ENCODE peak calls at places on chromosomes 1 and 21, in eight cellular contexts. O is K562; I is heart right ventricle; H is foreskin keratinocyte; A is pancreas; U is CD8-positive, alpha-beta T cell; N is neural progenitor cell; M is mucosa of descending colon. J is an unnamed sample.

GRCh38 chr1:48115835-48116234 is 106.7 kb upstream of the SLC5A9 start:
- DNase-seq in N (no peak), O (no peak), I (no peak), A (no peak), H (no peak), U (no peak), M (no peak), J (no peak)

GRCh38 chr21:45383111-45383614 is 21.8 kb upstream of the COL18A1 start:
- DNase-seq in H (no peak), A (peak; percentile 10), I (no peak), U (no peak), M (no peak), N (no peak), O (peak; percentile 56), J (peak; percentile 9)

GRCh38 chr1:6899621-6900020 is 114.4 kb downstream of the CAMTA1 start:
- DNase-seq in A (no peak), U (no peak), H (no peak), N (no peak), O (no peak), M (peak; percentile 53), I (no peak), J (no peak)

GRCh38 chr1:201173736-201174135 is 16.9 kb upstream of the IGFN1 start:
- DNase-seq in O (no peak), I (no peak), N (no peak), U (no peak), A (no peak), M (no peak), H (no peak), J (no peak)

GRCh38 chr1:16026723-16027484 is 5.1 kb downstream of the CLCNKA start:
- DNase-seq in O (peak; percentile 88), I (no peak), U (peak; percentile 39), H (no peak), A (no peak), M (peak; percentile 11), N (peak; percentile 94), J (no peak)

GRCh38 chr1:33400153-33400552 is 30.7 kb downstream of the PHC2 start:
- DNase-seq in N (no peak), U (no peak), H (no peak), A (no peak), M (no peak), I (no peak), O (no peak), J (no peak)

GRCh38 chr1:97820470-97821188 is 100.2 kb downstream of the DPYD start:
- DNase-seq in O (no peak), I (no peak), A (no peak), N (peak; percentile 38), M (peak; percentile 13), U (no peak), H (peak; percentile 47), J (no peak)

GRCh38 chr1:202184750-202185460 is 8.7 kb upstream of the LGR6 start:
- DNase-seq in H (peak; percentile 67), I (peak; percentile 80), N (peak; percentile 96), A (peak; percentile 62), M (peak; percentile 91), U (peak; percentile 55), O (peak; percentile 90), J (peak; percentile 85)

GRCh38 chr1:39021431-39021830 is 4.7 kb upstream of the NDUFS5 start:
- DNase-seq in I (no peak), M (no peak), O (no peak), U (no peak), A (no peak), N (no peak), H (peak; percentile 57), J (no peak)

GRCh38 chr21:38140192-38140905 is 116.4 kb upstream of the KCNJ15 start:
- DNase-seq in I (peak; percentile 42), H (peak; percentile 23), N (peak; percentile 11), U (no peak), A (peak; percentile 28), M (peak; percentile 6), O (no peak), J (no peak)

GRCh38 chr1:168035345-168035744 is 98.5 kb upstream of the MPC2 start:
- DNase-seq in U (no peak), I (no peak), N (no peak), O (no peak), M (no peak), A (no peak), H (no peak), J (no peak)

GRCh38 chr1:227532019-227532619 is 31.2 kb upstream of the ZNF678 start:
- DNase-seq in U (no peak), N (no peak), H (no peak), I (no peak), A (no peak), M (no peak), O (no peak), J (no peak)

GRCh38 chr1:61993331-61993961 is 201.2 kb upstream of the L1TD1 start:
- DNase-seq in A (no peak), O (no peak), M (no peak), U (no peak), H (peak; percentile 100), I (no peak), N (no peak), J (no peak)

DNA sequence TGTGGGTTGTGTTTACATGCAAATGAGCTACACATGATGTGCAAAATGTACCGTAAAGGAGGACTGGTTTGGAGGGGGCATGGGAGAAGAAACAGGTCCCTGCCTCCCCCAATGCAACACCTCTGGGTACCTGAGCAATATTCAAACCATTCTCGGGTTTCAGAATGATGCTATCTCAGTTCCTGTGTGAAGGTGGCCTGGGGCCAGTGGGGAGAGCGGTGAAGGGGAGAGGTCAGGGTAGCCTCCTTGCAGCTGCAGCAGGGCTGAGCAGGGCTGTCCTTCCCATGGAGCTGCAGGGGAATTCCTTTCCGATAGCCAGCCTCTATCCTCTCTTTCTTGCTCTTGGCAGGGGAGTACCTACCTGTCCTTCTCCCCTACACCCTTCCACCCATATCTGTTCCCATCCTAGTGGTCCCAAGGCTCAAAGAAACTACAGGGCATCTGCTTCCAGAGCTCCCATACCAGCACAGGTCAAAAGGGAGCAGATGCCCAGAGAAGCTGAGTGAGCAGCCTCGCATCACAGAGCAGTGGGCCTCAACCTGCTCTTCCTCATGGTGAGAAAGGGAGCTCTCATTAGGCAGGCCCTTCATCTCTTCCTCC is 11.9 kb downstream of the MEF2D start:
- DNase-seq in U (peak; percentile 22), N (no peak), M (no peak), I (no peak), A (no peak), O (no peak), H (no peak), J (no peak)
- H3K4me1 ChIP-seq in U (peaks cover 78% of the 10 kb centered on the region), N (peaks cover 42% of the 10 kb centered on the region), M (peaks cover 58% of the 10 kb centered on the region), I (peaks cover 100% of the 10 kb centered on the region), A (peaks cover 54% of the 10 kb centered on the region), O (peaks cover 52% of the 10 kb centered on the region), H (no peaks in the 10 kb centered on the region), J (peaks cover 75% of the 10 kb centered on the region)

DNA sequence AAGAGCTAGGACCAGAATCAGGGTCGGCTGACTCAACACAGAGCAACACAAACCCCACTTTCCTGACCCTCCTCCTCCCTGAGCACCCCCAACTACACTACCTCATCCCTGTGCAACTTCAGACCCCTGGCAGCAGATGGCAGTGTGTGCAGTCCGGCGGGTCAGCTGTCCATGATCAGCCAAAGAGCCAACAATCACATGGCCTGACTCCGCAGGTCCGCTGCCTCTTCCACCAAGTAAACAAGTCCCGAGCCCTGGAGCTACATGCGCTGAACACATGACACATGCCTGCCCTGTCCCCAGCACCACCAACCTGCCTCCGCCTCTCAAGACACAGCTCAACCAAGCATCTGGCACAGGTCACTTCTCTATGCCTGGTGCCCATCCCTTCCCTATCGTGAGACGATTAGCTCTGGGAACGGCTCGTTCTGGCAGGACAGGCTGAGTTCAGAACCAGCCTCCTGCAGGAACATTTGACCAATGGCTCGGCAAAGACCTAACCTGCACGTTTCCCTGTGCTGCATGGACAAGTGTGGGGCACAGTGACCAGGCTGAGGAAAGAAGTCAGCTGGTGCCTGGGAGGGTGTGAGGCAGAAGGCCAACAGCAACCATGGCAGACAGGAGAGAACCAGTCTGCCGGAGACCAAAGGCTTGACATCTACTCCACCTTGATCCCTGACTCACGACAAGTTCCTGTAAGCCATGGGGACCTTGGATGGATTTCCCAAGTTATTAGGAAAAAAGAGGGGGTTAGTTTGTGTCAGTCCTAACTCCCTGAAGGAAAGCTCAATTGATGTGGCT is 60.3 kb downstream of the CD46 start:
- DNase-seq in U (no peak), N (peak; percentile 32), A (peak; percentile 78), M (peak; percentile 55), H (no peak), I (no peak), O (peak; percentile 75), J (peak; percentile 77)
- TF ChIP-seq CTCF in U (no peak), N (peak; percentile 47), A (peak; percentile 31), M (no peak), H (peak; percentile 42), I (peak; percentile 46), O (peak; percentile 85), J (peak; percentile 32)

DNA sequence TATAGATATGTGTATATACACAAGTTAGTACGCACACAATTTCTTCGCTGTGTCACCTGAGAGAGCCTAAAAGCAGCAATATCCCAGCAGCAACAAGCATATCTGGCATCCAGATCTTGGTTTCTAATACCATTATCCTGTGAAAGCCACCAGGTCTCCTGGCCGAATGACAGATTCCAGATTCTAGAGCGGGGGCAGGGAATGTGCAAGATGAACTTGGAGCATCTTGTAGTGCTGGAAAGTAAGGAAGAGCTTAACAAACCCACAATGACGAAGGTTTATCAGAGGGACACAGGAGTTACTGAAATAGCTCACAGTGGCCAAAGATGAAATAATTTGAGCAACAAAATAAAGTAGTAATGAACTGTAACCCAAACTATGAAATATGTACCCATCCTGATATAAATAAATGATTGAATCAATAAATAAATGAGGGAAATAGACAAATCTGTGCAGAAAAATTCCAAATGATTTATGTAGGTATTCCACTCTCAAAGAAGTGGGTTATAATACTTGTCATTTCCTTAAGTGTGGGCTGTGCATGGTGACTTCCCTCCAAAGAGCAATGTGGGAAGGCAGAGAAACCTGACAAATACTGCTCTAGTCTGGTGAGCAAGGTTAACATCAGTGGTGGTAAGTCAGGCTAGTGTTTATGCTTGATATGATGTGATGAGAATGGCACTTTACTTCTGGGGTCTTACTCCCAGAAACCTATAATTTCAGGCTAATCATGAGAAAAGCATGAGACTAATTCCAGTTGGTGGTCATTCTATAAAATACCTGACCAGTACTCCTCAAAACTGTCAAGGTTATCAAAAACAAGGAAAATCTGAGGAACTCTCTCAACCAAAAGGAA is 67.9 kb downstream of the LRRC8D start:
- DNase-seq in N (no peak), M (no peak), A (no peak), I (no peak), H (no peak), O (no peak), U (no peak), J (no peak)
- H3K4me1 ChIP-seq in N (no peaks in the 10 kb centered on the region), M (no peaks in the 10 kb centered on the region), A (peaks cover 9% of the 10 kb centered on the region), I (peaks cover 4% of the 10 kb centered on the region), H (peaks cover 66% of the 10 kb centered on the region), O (peaks cover 20% of the 10 kb centered on the region), U (no peaks in the 10 kb centered on the region), J (peaks cover 5% of the 10 kb centered on the region)

DNA sequence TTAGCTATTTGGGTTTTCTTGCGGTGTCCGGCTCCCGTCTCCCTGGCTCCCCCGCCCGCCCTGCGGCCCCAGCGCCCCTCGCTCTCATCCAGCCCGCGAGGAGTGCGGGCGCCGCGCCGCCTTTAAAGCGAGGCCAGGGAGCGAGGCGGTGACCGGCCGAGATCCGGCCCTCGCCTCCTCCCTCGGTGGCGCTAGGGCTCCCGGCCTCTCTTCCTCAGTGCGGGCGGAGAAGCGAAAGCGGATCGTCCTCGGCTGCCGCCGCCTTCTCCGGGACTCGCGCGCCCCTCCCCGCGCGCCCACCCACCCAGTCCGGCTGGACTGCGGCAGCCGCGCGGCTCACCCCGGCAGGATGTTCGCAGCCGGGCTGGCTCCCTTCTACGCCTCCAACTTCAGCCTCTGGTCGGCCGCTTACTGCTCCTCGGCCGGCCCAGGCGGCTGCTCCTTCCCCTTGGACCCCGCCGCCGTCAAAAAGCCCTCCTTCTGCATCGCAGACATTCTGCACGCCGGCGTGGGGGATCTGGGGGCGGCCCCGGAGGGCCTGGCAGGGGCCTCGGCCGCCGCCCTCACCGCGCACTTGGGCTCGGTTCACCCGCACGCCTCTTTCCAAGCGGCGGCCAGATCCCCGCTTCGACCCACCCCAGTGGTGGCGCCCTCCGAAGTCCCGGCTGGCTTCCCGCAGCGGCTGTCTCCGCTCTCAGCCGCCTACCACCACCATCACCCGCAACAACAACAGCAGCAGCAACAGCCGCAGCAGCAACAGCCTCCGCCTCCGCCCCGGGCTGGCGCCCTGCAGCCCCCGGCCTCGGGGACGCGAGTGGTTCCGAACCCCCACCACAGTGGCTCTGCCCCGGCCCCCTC is 495 bp downstream of the HLX start:
- DNase-seq in U (no peak), I (peak; percentile 74), H (no peak), M (peak; percentile 34), A (peak; percentile 33), N (peak; percentile 80), O (peak; percentile 58), J (peak; percentile 64)
- TF ChIP-seq CTCF in U (no peak), I (no peak), H (no peak), M (no peak), A (no peak), N (peak; percentile 11), O (no peak), J (no peak)